ENCODE peak calls at places on chromosomes 5 and 9, in seven cellular contexts. P is lung; Y is CD4-positive, alpha-beta T cell; L is left lung; A is right atrium auricular region; K is CD8-positive, alpha-beta memory T cell; X is adrenal gland. W is an unnamed sample. For H3K27me3, the result is how much of the 10 kb centered on the place peaks cover.

GRCh38 chr5:76537073-76537543 is 86.1 kb downstream of the F2RL2 start:
- DNase-seq in A (no peak), Y (no peak), X (no peak), L (no peak), P (no peak), K (no peak), W (no peak)

GRCh38 chr5:104016650-104017049 is 454.1 kb upstream of the NUDT12 start:
- DNase-seq in A (no peak), Y (no peak), P (no peak), K (no peak), X (no peak), L (no peak), W (no peak)

GRCh38 chr5:50717615-50718014 is 51.2 kb downstream of the PARP8 start:
- DNase-seq in X (no peak), K (no peak), P (no peak), Y (no peak), L (no peak), A (no peak), W (no peak)

GRCh38 chr9:11011696-11012095 is 398.9 kb upstream of the PTPRD start:
- DNase-seq in A (no peak), X (no peak), K (no peak), Y (no peak), L (no peak), P (no peak), W (no peak)

GRCh38 chr9:81462759-81463158 is 226.6 kb downstream of the TLE1 start:
- DNase-seq in L (no peak), A (no peak), P (no peak), Y (no peak), X (no peak), K (no peak), W (no peak)

GRCh38 chr5:42772265-42772993 is 15.8 kb downstream of the CCDC152 start:
- DNase-seq in P (no peak), K (no peak), L (no peak), A (no peak), X (no peak), Y (no peak), W (no peak)

GRCh38 chr9:83622814-83623633 is at the start of gene IDNK:
- DNase-seq in A (no peak), X (peak), Y (peak), L (peak), P (peak), K (peak), W (peak)

GRCh38 chr5:172052454-172053236 is 46.2 kb upstream of the FBXW11 start:
- DNase-seq in A (peak), X (peak), L (peak), P (no peak), Y (no peak), K (no peak), W (no peak)

GRCh38 chr5:90866333-90866732 is 307.7 kb downstream of the ADGRV1 start:
- DNase-seq in A (no peak), Y (no peak), X (no peak), P (no peak), K (no peak), L (no peak), W (peak)

GRCh38 chr9:132644251-132644650 is 25.5 kb downstream of the DDX31 start:
- DNase-seq in X (no peak), L (no peak), K (no peak), P (no peak), A (no peak), Y (no peak), W (peak)

GRCh38 chr9:132268725-132269352 is 85.9 kb downstream of the SETX start:
- DNase-seq in X (peak), L (peak), A (peak), K (peak), P (peak), Y (peak), W (peak)

GRCh38 chr9:78029601-78030552 is 1.7 kb downstream of the GNAQ start:
- DNase-seq in A (no peak), P (no peak), K (no peak), X (no peak), L (no peak), Y (no peak), W (peak)

GRCh38 chr9:23050548-23050947 is 603.9 kb downstream of the DMRTA1 start:
- DNase-seq in L (no peak), A (no peak), X (no peak), P (no peak), K (no peak), Y (no peak), W (no peak)

GRCh38 chr9:12908910-12909309 is 134.1 kb downstream of the LURAP1L start:
- DNase-seq in Y (no peak), X (no peak), K (no peak), P (no peak), L (no peak), A (no peak), W (no peak)

GRCh38 chr5:2191972-2192371 is 309.2 kb upstream of the IRX4 start:
- DNase-seq in A (no peak), Y (no peak), L (no peak), P (no peak), X (no peak), K (no peak), W (peak)

GRCh38 chr9:116813029-116813295 is 125.9 kb downstream of the TRIM32 start:
- DNase-seq in P (no peak), K (no peak), Y (no peak), X (no peak), A (no peak), L (no peak), W (no peak)

GRCh38 chr5:38453506-38453905 is 102.9 kb downstream of the LIFR start:
- DNase-seq in Y (no peak), A (no peak), K (peak), X (no peak), L (no peak), P (no peak), W (no peak)

GRCh38 chr9:136354592-136355085 is 8.9 kb downstream of the DNLZ start:
- DNase-seq in K (no peak), L (no peak), Y (no peak), P (no peak), A (peak), X (peak), W (no peak)

GRCh38 chr5:53430618-53431252 is 49.7 kb upstream of the FST start:
- DNase-seq in A (no peak), K (no peak), Y (no peak), L (no peak), X (peak), P (no peak), W (peak)

GRCh38 chr5:16550316-16550952 is 66.4 kb downstream of the RETREG1 start:
- DNase-seq in X (no peak), Y (no peak), K (no peak), A (no peak), P (no peak), L (no peak), W (peak)

GRCh38 chr5:58259685-58260152 is 200.2 kb downstream of the PLK2 start:
- DNase-seq in Y (no peak), X (peak), L (no peak), A (no peak), K (no peak), P (no peak), W (peak)

GRCh38 chr5:171850354-171850947 is 64.8 kb downstream of the SMIM23 start:
- DNase-seq in A (no peak), Y (no peak), K (no peak), X (no peak), L (no peak), P (no peak), W (peak)

DNA sequence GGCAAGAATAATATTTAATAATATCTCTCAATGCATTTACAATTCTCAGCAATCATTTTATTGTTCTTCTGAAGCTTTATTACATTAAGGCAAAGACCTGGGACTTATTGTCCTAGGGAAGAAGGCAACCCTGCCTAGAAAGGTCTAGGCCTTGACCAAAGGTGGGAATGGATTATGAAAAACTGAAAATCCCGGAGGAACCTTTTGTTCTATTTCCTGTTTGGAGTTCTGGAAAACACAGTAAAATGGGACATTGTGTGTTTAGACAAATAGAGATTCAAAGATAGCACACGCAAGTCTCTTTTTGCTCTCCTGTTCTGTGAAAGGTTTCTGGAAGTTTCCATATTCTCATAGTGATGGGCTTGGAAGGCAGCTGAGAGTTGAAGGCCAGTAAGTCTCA is 31.1 kb downstream of the BAAT start:
- DNase-seq in A (no peak), P (no peak), L (no peak), K (no peak), Y (no peak), X (no peak), W (no peak)
- H3K27me3 ChIP-seq in A (under half), P (under half), L (under half), K (under half), Y (under half), X (under half), W (under half)

GRCh38 chr9:135192686-135193085 is 105.2 kb downstream of the OLFM1 start:
- DNase-seq in K (no peak), A (no peak), L (no peak), Y (no peak), X (no peak), P (no peak), W (no peak)
- H3K27me3 ChIP-seq in K (under half), A (under half), L (under half), Y (under half), X (under half), P (under half), W (under half)

DNA sequence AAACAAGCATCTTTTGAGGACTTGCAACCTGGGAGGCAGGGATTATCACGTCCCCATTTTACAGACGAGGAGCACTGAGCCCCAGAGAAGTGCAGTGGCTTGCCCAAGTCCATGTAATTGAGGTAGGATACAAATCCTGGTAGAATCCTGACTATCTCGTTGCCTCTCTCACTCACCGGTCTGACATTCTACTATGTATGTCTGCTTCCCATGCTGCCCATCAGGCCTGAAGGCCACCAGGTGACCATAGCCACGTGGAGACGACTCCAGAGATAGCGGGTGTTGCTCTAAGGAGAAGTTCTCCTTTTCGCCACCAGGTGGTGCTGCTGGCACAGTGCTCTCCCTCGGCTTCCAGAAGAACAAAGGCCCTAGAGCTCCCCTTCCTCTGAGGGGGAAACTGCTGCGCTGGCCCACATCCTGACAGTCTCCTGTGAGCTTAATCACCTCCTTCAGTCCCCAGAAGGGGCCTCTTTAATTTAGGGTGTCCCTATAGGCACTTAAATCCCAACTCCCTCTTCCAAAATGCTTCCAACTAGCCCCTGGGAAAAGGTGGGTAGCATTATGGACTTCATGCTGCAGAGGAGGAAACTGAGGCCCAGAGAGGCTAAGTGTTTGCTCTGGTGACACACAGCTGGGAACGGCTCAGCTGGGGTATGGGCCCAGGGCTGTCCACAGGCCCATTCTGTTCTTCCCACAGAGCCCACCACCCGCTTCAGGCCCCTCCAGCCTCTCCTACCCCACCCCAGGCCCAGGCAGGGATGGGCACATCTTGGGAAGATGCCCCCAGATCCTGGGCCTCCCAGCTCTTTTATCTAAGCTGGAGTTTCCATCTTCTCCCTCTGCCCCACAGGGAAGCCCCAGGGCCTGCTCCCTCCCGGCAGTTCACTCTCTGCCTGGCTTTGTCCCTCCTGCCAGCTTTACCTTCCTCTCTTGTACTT is 6.4 kb downstream of the SLC34A1 start:
- DNase-seq in L (peak), A (peak), P (peak), K (peak), X (peak), Y (peak), W (peak)
- H3K27me3 ChIP-seq in L (under half), A (under half), P (under half), K (under half), X (under half), Y (under half), W (under half)

DNA sequence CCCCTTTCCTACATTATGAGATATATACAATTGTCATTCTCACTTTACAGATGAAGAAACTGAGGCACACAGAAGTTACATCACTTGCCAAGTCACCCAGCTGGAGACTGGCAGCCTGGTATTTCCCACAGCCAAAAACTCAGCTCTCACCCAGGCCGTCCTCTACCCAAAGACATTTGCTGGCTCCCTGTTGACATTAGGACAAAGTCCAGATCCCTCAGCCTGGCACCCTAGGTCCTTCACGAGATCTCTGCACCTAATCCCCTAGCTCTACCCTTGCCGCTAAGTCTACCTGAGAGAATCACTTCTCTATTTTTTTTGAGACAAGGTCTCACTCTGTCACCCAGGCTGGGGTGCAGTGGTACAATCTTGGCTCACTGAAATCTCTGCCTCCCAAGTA is 26.8 kb upstream of the LHX2 start:
- DNase-seq in Y (no peak), L (no peak), K (no peak), X (no peak), P (no peak), A (no peak), W (no peak)
- H3K27me3 ChIP-seq in Y (under half), L (under half), K (under half), X (under half), P (under half), A (under half), W (under half)

GRCh38 chr9:20524776-20525175 is 97.5 kb downstream of the MLLT3 start:
- DNase-seq in Y (no peak), A (no peak), L (no peak), X (no peak), K (no peak), P (no peak), W (peak)
- H3K27me3 ChIP-seq in Y (under half), A (under half), L (under half), X (under half), K (under half), P (under half), W (under half)

GRCh38 chr9:89865981-89866380 is 261.2 kb downstream of the GADD45G start:
- DNase-seq in Y (no peak), P (no peak), K (no peak), A (no peak), X (no peak), L (peak), W (no peak)

GRCh38 chr9:89865357-89865756 is 260.5 kb downstream of the GADD45G start:
- DNase-seq in P (no peak), K (no peak), X (no peak), A (no peak), L (peak), Y (no peak), W (no peak)

GRCh38 chr9:89863837-89864236 is 259.0 kb downstream of the GADD45G start:
- DNase-seq in P (no peak), Y (no peak), K (no peak), L (peak), A (no peak), X (no peak), W (no peak)

GRCh38 chr9:89864257-89864656 is 259.4 kb downstream of the GADD45G start:
- DNase-seq in K (no peak), P (no peak), X (no peak), L (peak), Y (no peak), A (no peak), W (no peak)

DNA sequence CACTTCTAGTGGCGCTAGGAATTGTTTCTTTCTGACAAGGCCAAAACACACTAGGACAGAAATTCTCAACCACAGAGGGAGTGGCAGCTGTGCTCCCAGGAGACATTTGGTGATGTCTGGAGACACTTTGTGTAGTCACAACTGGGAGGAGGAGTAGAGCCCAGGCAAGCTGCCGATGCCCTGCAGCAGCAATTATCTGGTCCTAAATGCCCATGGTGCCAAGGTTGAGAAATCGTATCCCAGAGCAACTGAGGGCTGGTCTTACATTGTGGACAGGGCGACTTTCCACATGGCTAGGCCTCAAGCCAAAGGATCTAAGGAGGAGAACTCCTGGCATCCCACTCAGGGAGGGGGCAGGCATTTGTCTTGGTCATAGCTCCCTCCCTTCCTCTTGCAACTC is 259.9 kb downstream of the GADD45G start:
- DNase-seq in L (peak), A (no peak), Y (no peak), P (no peak), X (no peak), K (no peak), W (no peak)
- H3K27me3 ChIP-seq in L (under half), A (under half), Y (under half), P (under half), X (under half), K (under half), W (under half)

GRCh38 chr5:170552486-170553122 is 48.8 kb downstream of the KCNIP1 start:
- DNase-seq in K (no peak), L (peak), X (peak), P (no peak), A (peak), Y (no peak), W (peak)

GRCh38 chr5:170553218-170553617 is 49.4 kb downstream of the KCNIP1 start:
- DNase-seq in A (no peak), L (no peak), K (no peak), X (no peak), P (no peak), Y (no peak), W (no peak)

GRCh38 chr5:170551622-170552021 is 47.8 kb downstream of the KCNIP1 start:
- DNase-seq in X (no peak), K (no peak), L (no peak), Y (no peak), A (no peak), P (no peak), W (no peak)

GRCh38 chr5:170554566-170555267 is 50.9 kb downstream of the KCNIP1 start:
- DNase-seq in P (no peak), K (no peak), A (no peak), X (no peak), Y (no peak), L (no peak), W (peak)

DNA sequence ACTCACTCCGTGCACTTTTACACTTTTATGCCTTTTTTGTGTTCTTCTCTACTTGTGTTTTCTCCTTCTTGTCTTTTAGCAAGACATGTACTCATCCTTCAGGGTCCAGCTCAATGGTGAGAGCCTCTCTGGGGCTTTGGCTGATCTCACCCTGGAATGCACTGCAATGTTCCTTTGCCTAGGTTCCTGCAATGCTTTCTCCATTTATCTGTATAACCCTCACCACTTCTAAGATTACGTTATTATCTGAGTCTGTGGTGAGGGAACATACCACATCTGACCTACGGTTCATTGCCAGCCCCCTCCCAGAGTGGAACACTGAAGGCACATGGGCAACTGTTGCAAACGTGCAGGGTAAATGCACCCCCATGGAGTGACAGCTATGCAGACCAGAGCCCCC is 47.3 kb downstream of the KCNIP1 start:
- DNase-seq in A (no peak), X (no peak), Y (no peak), L (no peak), P (no peak), K (no peak), W (no peak)
- H3K27me3 ChIP-seq in A (under half), X (under half), Y (under half), L (under half), P (under half), K (under half), W (under half)

GRCh38 chr5:135557034-135557838 is 21.5 kb upstream of the NEUROG1 start:
- DNase-seq in P (no peak), A (no peak), Y (no peak), K (no peak), L (no peak), X (no peak), W (no peak)

GRCh38 chr5:135559342-135559741 is 19.4 kb downstream of the CXCL14 start:
- DNase-seq in A (no peak), L (no peak), P (no peak), Y (no peak), K (no peak), X (no peak), W (peak)

GRCh38 chr5:135551593-135552447 is 16.1 kb upstream of the NEUROG1 start:
- DNase-seq in K (peak), Y (peak), L (peak), P (peak), A (peak), X (peak), W (peak)

GRCh38 chr5:135553688-135554462 is 18.1 kb upstream of the NEUROG1 start:
- DNase-seq in P (no peak), A (no peak), Y (no peak), K (no peak), L (no peak), X (no peak), W (peak)

DNA sequence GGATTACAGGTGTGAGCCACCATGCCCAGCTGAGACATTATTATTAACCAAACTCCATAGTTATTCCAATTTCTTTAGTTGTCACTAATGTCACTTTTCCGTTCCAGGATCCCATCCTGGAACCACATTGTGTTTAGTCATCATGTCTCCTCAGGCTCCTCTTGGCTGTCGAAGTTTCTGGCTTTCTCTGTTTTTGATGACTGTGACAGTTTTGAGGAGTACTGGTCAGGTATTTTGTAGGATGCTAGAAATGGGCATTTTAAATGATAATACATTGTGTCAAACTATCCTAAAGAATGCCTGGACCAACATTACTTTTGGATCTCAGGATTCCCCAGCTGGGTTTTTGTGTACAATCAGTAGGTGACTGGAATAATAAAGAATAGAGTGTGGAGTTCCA is 19.8 kb upstream of the NEUROG1 start:
- DNase-seq in L (no peak), Y (no peak), K (no peak), P (no peak), X (no peak), A (no peak), W (no peak)
- H3K27me3 ChIP-seq in L (under half), Y (under half), K (under half), P (under half), X (under half), A (under half), W (under half)